ENCODE peak calls at places on chromosomes 12 and 14, in seven cellular contexts. L is astrocyte, K is H1, T is pancreas, S is gastrocnemius medialis, Y is neural progenitor cell, U is kidney. F is an unnamed sample.

GRCh38 chr12:4324366-4324765 is 3.4 kb downstream of the TIGAR start:
- DNase-seq in T (no peak), K (no peak), U (peak; percentile 69), S (no peak), L (no peak), Y (no peak), F (no peak)

GRCh38 chr12:73181244-73181643 is 909.1 kb downstream of the TRHDE start:
- DNase-seq in U (no peak), K (no peak), T (no peak), S (no peak), L (no peak), Y (no peak), F (no peak)

GRCh38 chr12:65998536-65999530 is 131.7 kb downstream of the LLPH start:
- DNase-seq in K (no peak), Y (no peak), L (peak; percentile 17), U (no peak), S (no peak), T (no peak), F (no peak)

GRCh38 chr14:94126419-94126677 is 3.1 kb downstream of the IFI27L2 start:
- DNase-seq in U (no peak), L (no peak), Y (no peak), K (no peak), S (no peak), T (no peak), F (no peak)

GRCh38 chr12:53070901-53071492 is 8.2 kb downstream of the SPRYD3 start:
- DNase-seq in S (no peak), T (no peak), Y (no peak), K (no peak), L (no peak), U (peak; percentile 69), F (no peak)

GRCh38 chr12:130300725-130301124 is 37.0 kb upstream of the PIWIL1 start:
- DNase-seq in L (no peak), Y (no peak), U (no peak), S (no peak), T (no peak), K (no peak), F (no peak)

GRCh38 chr12:93901739-93902138 is 224.6 kb downstream of the CRADD start:
- DNase-seq in T (no peak), U (no peak), K (no peak), S (no peak), L (no peak), Y (no peak), F (no peak)

GRCh38 chr12:114673169-114673833 is 10.7 kb downstream of the TBX3 start:
- DNase-seq in K (no peak), S (peak; percentile 31), T (no peak), U (peak; percentile 83), Y (peak; percentile 45), L (peak; percentile 78), F (no peak)

GRCh38 chr12:117023998-117024960 is 74.9 kb downstream of the TESC start:
- DNase-seq in U (peak; percentile 55), S (no peak), L (no peak), T (no peak), Y (no peak), K (no peak), F (no peak)

GRCh38 chr12:5480218-5480952 is 48.5 kb downstream of the NTF3 start:
- DNase-seq in T (no peak), Y (peak; percentile 87), S (no peak), K (peak; percentile 19), L (no peak), U (no peak), F (no peak)

GRCh38 chr12:111448831-111449790 is 43.4 kb downstream of the SH2B3 start:
- DNase-seq in T (no peak), L (no peak), Y (no peak), K (no peak), U (no peak), S (peak; percentile 56), F (no peak)

GRCh38 chr12:84355561-84355960 is 557.0 kb downstream of the SLC6A15 start:
- DNase-seq in U (no peak), T (no peak), K (no peak), Y (no peak), S (no peak), L (no peak), F (no peak)

GRCh38 chr14:70069186-70069585 is 119.6 kb downstream of the SLC8A3 start:
- DNase-seq in K (no peak), U (no peak), S (peak; percentile 61), T (no peak), L (no peak), Y (no peak), F (no peak)

GRCh38 chr12:62957233-62957953 is 22.4 kb upstream of the PPM1H start:
- DNase-seq in Y (no peak), U (no peak), T (no peak), S (no peak), K (no peak), L (no peak), F (no peak)

GRCh38 chr12:19169222-19169621 is 39.7 kb downstream of the PLEKHA5 start:
- DNase-seq in U (no peak), Y (no peak), K (no peak), L (no peak), S (no peak), T (no peak), F (no peak)

DNA sequence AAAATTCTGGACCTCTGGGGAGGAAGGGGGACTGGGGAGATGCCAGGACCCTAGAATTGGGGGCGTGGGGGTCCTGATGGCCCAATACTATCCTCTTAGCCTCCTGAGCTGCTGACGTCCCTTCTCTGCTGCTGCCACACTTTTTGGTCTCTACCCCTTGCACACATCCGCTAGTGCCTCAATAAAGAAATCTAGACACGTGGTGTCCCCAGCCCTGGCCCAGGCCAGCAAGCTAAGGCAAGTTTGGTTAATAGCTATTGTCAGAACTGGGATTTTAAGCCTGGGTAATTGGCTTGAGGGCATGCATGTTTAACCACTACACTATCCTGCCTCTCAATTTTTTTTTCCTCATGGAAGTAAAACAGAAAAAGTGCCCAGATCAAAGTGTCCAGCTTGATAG is 962 bp downstream of the OAS2 start:
- DNase-seq in L (no peak), U (no peak), K (no peak), S (no peak), Y (no peak), T (no peak), F (no peak)
- H3K4me3 ChIP-seq in L (no peak overlapping the region), U (peak overlapping the region; percentile 71), K (no peak overlapping the region), S (peak overlapping the region; percentile 56), Y (no peak overlapping the region), T (no peak overlapping the region), F (no peak overlapping the region)

DNA sequence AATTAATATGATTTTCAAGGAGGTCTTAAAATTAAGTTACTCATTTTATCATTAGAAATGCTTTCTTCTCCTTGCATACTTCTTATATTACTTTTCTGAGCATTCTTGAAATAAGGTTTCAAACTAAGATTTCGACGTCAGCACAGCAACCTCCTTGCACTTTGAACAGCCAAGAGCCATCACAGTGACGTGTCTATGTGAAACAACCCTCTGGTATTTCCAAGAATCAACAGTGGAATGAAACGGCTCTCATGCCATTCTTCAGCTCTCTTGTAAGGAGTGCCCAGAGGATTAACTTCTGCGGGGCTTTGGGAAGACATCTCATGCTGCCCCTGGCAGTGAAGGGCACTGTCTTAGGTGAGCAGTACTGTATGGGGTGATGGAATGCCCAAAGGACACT is 109.2 kb downstream of the EFCAB11 start:
- DNase-seq in Y (no peak), T (no peak), K (no peak), U (no peak), S (no peak), L (peak; percentile 97), F (peak; percentile 47)
- TF ChIP-seq CTCF in Y (no peak), T (no peak), K (no peak), U (no peak), S (no peak), L (no peak), F (no peak)

GRCh38 chr12:64419696-64420095 is 15.5 kb downstream of the XPOT start:
- DNase-seq in K (no peak), S (no peak), U (no peak), L (no peak), Y (no peak), T (no peak), F (no peak)
- H3K36me3 ChIP-seq in K (peaks cover 99% of the 10 kb centered on the region), S (peaks cover 96% of the 10 kb centered on the region), U (peaks cover 50% of the 10 kb centered on the region), L (peaks cover 87% of the 10 kb centered on the region), Y (peaks cover 64% of the 10 kb centered on the region), T (peaks cover 39% of the 10 kb centered on the region), F (peaks cover 28% of the 10 kb centered on the region)

DNA sequence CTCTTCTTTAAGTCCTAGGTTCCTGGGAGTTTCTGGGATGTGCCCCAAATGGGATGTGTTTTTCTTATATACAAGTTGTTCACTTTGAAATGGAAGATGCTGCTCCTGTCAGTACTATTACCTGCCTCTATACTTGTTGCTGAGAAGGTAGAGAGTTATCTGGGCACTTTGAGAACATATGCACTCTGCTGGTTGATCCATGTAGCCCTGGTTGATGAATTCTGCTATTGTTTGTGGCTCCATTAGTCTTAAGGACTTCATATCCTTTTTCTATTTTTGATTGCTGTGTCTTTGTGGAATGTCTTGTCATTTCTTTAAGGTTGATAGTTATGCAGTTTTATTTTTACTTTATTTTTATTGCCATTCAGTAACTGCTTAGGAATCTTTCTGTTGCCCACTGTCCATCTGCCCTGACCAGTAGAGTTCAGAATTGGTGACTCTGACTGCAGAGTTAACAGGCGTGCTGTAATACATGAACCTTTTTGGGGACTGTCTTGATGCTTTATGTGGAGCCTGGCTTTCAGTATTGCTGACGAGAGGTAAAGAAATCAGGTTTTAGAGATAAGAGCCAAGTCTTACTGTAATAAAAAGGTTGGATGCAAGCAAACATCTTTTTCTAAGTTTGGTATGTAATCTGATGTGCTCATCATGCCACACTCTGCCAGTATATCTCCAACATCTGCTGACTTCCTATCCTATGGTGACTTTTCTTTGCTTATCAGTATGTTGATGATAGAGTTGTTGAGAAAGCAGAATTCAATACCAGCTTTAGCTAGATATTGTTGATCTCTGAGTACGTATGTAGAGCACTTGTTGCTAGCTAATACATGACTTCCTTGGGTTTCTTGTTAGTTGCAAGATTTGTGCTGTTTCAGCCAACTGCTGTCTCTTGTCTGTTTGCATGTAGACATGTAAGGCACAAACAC is 1.6 kb downstream of the GMPR2 start:
- DNase-seq in T (no peak), S (no peak), Y (no peak), L (no peak), U (no peak), K (no peak), F (no peak)
- H3K4me3 ChIP-seq in T (no peak overlapping the region), S (no peak overlapping the region), Y (no peak overlapping the region), L (no peak overlapping the region), U (no peak overlapping the region), K (no peak overlapping the region), F (no peak overlapping the region)

GRCh38 chr14:89382487-89383170 is 34.4 kb downstream of the FOXN3 start:
- DNase-seq in K (no peak), T (no peak), Y (no peak), U (no peak), S (no peak), L (no peak), F (no peak)
- TF ChIP-seq CTCF in K (no peak), T (no peak), Y (no peak), U (no peak), S (no peak), L (no peak), F (no peak)

DNA sequence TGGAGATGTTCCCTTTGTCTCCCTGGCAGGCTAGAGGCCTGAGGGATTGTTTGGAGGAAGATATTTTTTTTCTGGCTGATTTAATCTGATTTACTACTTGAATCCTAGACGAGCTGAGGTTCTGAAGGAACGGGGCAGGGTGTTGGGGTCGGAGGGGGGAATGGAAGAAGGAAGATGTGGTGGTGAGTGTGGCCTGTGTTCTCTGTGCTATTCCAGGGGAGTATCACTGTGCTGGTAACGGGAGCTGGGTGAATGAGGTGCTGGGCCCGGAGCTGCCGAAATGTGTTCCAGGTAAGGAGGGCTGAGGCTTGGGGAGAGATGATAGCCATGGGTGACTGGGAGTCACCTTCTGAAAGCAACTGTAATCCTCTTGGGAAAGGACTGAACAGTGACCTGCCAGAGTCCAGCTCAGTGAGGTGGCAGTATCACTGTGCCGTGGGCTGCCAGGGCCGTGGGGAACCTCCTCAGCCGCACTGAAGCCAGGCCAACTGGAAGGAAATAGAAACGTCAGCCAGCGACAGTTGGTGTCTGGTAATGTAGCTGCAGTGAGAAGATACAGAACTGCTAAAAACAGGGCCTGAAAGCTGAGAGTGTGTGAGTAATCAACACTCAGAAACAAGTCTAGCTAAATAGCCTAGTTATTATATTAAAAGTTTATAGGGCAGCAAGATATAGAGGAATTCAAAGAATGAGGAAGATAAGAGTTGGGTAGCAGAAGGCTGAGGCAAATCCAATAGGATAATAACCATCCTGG is 7.9 kb downstream of the C1S start:
- DNase-seq in U (no peak), K (no peak), L (peak; percentile 42), T (no peak), S (peak; percentile 90), Y (no peak), F (no peak)
- H3K36me3 ChIP-seq in U (no peaks in the 10 kb centered on the region), K (no peaks in the 10 kb centered on the region), L (no peaks in the 10 kb centered on the region), T (no peaks in the 10 kb centered on the region), S (peaks cover 11% of the 10 kb centered on the region), Y (no peaks in the 10 kb centered on the region), F (peaks cover 23% of the 10 kb centered on the region)

F was measured in BJ.